ENCODE peak calls at places on chromosomes 11 and 22, in nine cellular contexts. I is endodermal cell, Z is astrocyte, K is ascending aorta, B is aorta, V is lung, T is DND-41, U is A549, L is neural progenitor cell. Q is an unnamed sample.

GRCh38 chr11:64400096-64400495 is 41.1 kb downstream of the RPS6KA4 start:
- DNase-seq in I (peak; percentile 29), Z (no peak), K (no peak), B (no peak), V (no peak), T (no peak), U (no peak), L (no peak), Q (no peak)

GRCh38 chr22:19795617-19796008 is 35.0 kb downstream of the TBX1 start:
- DNase-seq in I (no peak), Z (peak; percentile 34), K (no peak), B (no peak), V (no peak), T (no peak), U (no peak), L (no peak), Q (no peak)

GRCh38 chr22:37546436-37547248 is 13.6 kb upstream of the CDC42EP1 start:
- DNase-seq in I (peak; percentile 72), Z (no peak), K (peak; percentile 23), B (peak; percentile 86), V (no peak), T (no peak), U (no peak), L (peak; percentile 70), Q (no peak)

GRCh38 chr11:34492806-34493414 is 20.7 kb downstream of the ELF5 start:
- DNase-seq in I (peak; percentile 83), Z (peak; percentile 44), K (no peak), B (no peak), V (peak; percentile 74), T (peak; percentile 50), U (peak; percentile 75), L (peak; percentile 79), Q (no peak)

GRCh38 chr22:30325065-30325720 is 1.5 kb downstream of the TBC1D10A start:
- DNase-seq in I (peak; percentile 61), Z (peak; percentile 82), K (peak; percentile 47), B (peak; percentile 61), V (peak; percentile 45), T (no peak), U (peak; percentile 47), L (peak; percentile 50), Q (no peak)

GRCh38 chr22:20129747-20130014 is 1.9 kb upstream of the ZDHHC8 start:
- DNase-seq in I (no peak), Z (no peak), K (no peak), B (no peak), V (no peak), T (no peak), U (no peak), L (no peak), Q (no peak)

GRCh38 chr11:72813740-72814138 is 472 bp upstream of the ATG16L2 start:
- DNase-seq in I (no peak), Z (no peak), K (no peak), B (peak; percentile 94), V (peak; percentile 81), T (peak; percentile 82), U (peak; percentile 61), L (peak; percentile 82), Q (no peak)

GRCh38 chr11:33160147-33160546 is 1.1 kb downstream of the CSTF3 start:
- DNase-seq in I (no peak), Z (peak; percentile 43), K (no peak), B (no peak), V (no peak), T (no peak), U (no peak), L (peak; percentile 16), Q (no peak)

GRCh38 chr22:40176921-40177737 is 596 bp upstream of the TNRC6B start:
- DNase-seq in I (peak; percentile 89), Z (peak; percentile 54), K (no peak), B (peak; percentile 76), V (no peak), T (peak; percentile 72), U (no peak), L (peak; percentile 73), Q (peak; percentile 61)

GRCh38 chr22:23192133-23192532 is 11.8 kb downstream of the BCR start:
- DNase-seq in I (peak; percentile 70), Z (no peak), K (no peak), B (no peak), V (peak; percentile 78), T (no peak), U (no peak), L (no peak), Q (no peak)

GRCh38 chr22:24208012-24208749 is 26.9 kb downstream of the SUSD2 start:
- DNase-seq in I (no peak), Z (peak; percentile 99), K (no peak), B (no peak), V (peak; percentile 68), T (no peak), U (peak; percentile 85), L (no peak), Q (no peak)

GRCh38 chr22:19990188-19990587 is 26.4 kb downstream of the ARVCF start:
- DNase-seq in I (no peak), Z (no peak), K (no peak), B (peak; percentile 67), V (no peak), T (no peak), U (no peak), L (no peak), Q (no peak)

GRCh38 chr11:70717961-70718595 is 319.7 kb downstream of the CTTN start:
- DNase-seq in I (no peak), Z (no peak), K (no peak), B (no peak), V (no peak), T (no peak), U (no peak), L (no peak), Q (no peak)

GRCh38 chr11:69369945-69370344 is 76.0 kb downstream of the MYEOV start:
- DNase-seq in I (peak; percentile 8), Z (no peak), K (no peak), B (no peak), V (no peak), T (no peak), U (no peak), L (no peak), Q (no peak)

GRCh38 chr11:74534216-74534615 is 40.7 kb upstream of the LIPT2 start:
- DNase-seq in I (no peak), Z (no peak), K (no peak), B (no peak), V (no peak), T (no peak), U (no peak), L (peak; percentile 15), Q (no peak)

GRCh38 chr22:44639891-44640617 is 62.0 kb upstream of the PRR5 start:
- DNase-seq in I (no peak), Z (no peak), K (no peak), B (peak; percentile 77), V (no peak), T (peak; percentile 51), U (no peak), L (no peak), Q (no peak)

DNA sequence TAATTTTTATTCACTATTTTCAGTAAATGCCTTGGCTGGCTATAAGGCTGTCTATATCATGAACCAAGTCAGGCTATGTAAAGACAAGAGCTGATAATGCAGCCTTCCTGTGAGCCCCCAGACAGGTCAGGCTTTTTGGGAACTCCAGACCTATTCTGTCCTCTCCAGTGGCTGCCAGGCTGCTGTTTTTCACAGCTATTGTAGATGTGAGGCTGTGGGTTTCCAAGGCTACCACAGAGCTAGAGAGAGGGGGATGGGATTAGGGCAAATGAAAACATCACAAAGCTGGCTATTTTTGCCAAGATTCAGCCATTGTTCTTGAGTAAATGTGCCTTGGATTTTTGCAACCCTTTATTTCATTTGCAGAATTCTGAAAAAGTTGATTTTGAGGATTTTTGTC is 55.7 kb upstream of the SORL1-AS1 start:
- DNase-seq in I (peak; percentile 69), Z (no peak), K (no peak), B (no peak), V (no peak), T (no peak), U (no peak), L (peak; percentile 69), Q (no peak)
- H3K9me3 ChIP-seq in I (peaks cover 28% of the 10 kb centered on the region), Z (no peaks in the 10 kb centered on the region), K (no peaks in the 10 kb centered on the region), B (no peaks in the 10 kb centered on the region), V (no peaks in the 10 kb centered on the region), T (peaks cover 14% of the 10 kb centered on the region), U (no peaks in the 10 kb centered on the region), L (peaks cover 23% of the 10 kb centered on the region), Q (peaks cover 10% of the 10 kb centered on the region)

GRCh38 chr22:48346911-48347310 is 1480.8 kb downstream of the BRD1 start:
- DNase-seq in I (peak; percentile 39), Z (no peak), K (no peak), B (peak; percentile 54), V (no peak), T (no peak), U (no peak), L (no peak), Q (no peak)
- H3K9me3 ChIP-seq in I (no peaks in the 10 kb centered on the region), Z (peaks cover 2% of the 10 kb centered on the region), K (no peaks in the 10 kb centered on the region), B (no peaks in the 10 kb centered on the region), V (no peaks in the 10 kb centered on the region), T (no peaks in the 10 kb centered on the region), U (no peaks in the 10 kb centered on the region), L (no peaks in the 10 kb centered on the region), Q (no peaks in the 10 kb centered on the region)

DNA sequence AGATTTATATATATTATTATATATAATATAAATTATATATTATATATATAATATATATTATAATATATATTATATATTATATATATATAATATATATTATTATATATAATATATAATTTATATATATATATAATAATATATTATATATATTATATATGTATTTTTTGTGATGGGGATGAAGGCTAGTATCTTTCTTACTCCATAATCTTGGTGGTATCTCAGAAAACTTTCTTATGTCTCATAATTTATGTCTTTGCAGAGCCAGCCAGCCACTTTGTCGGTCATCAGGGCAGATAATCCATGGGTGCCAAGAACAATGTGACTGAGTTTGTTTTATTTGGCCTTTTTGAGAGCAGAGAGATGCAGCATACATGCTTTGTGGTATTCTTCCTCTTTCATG is at the start of gene OR4S1:
- DNase-seq in I (no peak), Z (no peak), K (no peak), B (no peak), V (no peak), T (no peak), U (no peak), L (no peak), Q (no peak)
- H3K9me3 ChIP-seq in I (peaks cover 47% of the 10 kb centered on the region), Z (peaks cover 7% of the 10 kb centered on the region), K (no peaks in the 10 kb centered on the region), B (no peaks in the 10 kb centered on the region), V (no peaks in the 10 kb centered on the region), T (no peaks in the 10 kb centered on the region), U (no peaks in the 10 kb centered on the region), L (peaks cover 13% of the 10 kb centered on the region), Q (peaks cover under 1% of the 10 kb centered on the region)

GRCh38 chr11:101582242-101583052 is 1.4 kb downstream of the TRPC6 start:
- DNase-seq in I (peak; percentile 71), Z (no peak), K (no peak), B (peak; percentile 69), V (no peak), T (no peak), U (peak; percentile 14), L (peak; percentile 40), Q (no peak)

GRCh38 chr11:101583180-101584128 is at the start of gene TRPC6:
- DNase-seq in I (peak; percentile 87), Z (peak; percentile 8), K (no peak), B (peak; percentile 79), V (no peak), T (no peak), U (peak; percentile 33), L (peak; percentile 73), Q (no peak)

GRCh38 chr11:101584129-101584515 is 315 bp upstream of the TRPC6 start:
- DNase-seq in I (no peak), Z (no peak), K (no peak), B (no peak), V (no peak), T (no peak), U (no peak), L (no peak), Q (no peak)

GRCh38 chr11:101584651-101585050 is 844 bp upstream of the TRPC6 start:
- DNase-seq in I (no peak), Z (no peak), K (no peak), B (no peak), V (no peak), T (no peak), U (no peak), L (peak; percentile 24), Q (no peak)

GRCh38 chr11:101586965-101587364 is 3.2 kb upstream of the TRPC6 start:
- DNase-seq in I (no peak), Z (no peak), K (no peak), B (no peak), V (no peak), T (no peak), U (no peak), L (no peak), Q (no peak)
- H3K9me3 ChIP-seq in I (no peaks in the 10 kb centered on the region), Z (no peaks in the 10 kb centered on the region), K (no peaks in the 10 kb centered on the region), B (no peaks in the 10 kb centered on the region), V (no peaks in the 10 kb centered on the region), T (no peaks in the 10 kb centered on the region), U (no peaks in the 10 kb centered on the region), L (no peaks in the 10 kb centered on the region), Q (no peaks in the 10 kb centered on the region)